ENCODE peak calls at places on chromosome 4, in seven cellular contexts. A, I, U, M, E, N and X are unnamed samples.

GRCh38 chr4:113908829-113909228 is 70.6 kb downstream of the ARSJ start:
- DNase-seq in A (no peak), U (no peak), I (no peak), N (no peak), M (no peak), E (no peak), X (no peak)

GRCh38 chr4:55256787-55257186 is 89.3 kb upstream of the SRD5A3 start:
- DNase-seq in M (no peak), A (no peak), I (no peak), E (no peak), U (peak; percentile 10), N (no peak), X (no peak)

GRCh38 chr4:42673084-42673429 is 16.2 kb upstream of the ATP8A1 start:
- DNase-seq in N (no peak), A (no peak), E (no peak), M (no peak), I (no peak), U (no peak), X (no peak)

GRCh38 chr4:41202356-41202755 is 12.0 kb downstream of the APBB2 start:
- DNase-seq in I (no peak), E (no peak), M (no peak), U (no peak), N (no peak), A (no peak), X (no peak)

GRCh38 chr4:43732829-43733426 is 715.7 kb downstream of the KCTD8 start:
- DNase-seq in U (no peak), A (no peak), M (no peak), E (peak; percentile 15), I (no peak), N (no peak), X (no peak)

GRCh38 chr4:61011051-61011450 is 189.1 kb upstream of the ADGRL3 start:
- DNase-seq in A (no peak), U (no peak), I (no peak), N (no peak), M (no peak), E (no peak), X (no peak)

GRCh38 chr4:31674313-31674947 is 954.3 kb downstream of the PCDH7 start:
- DNase-seq in U (peak; percentile 26), N (no peak), A (no peak), E (no peak), M (no peak), I (no peak), X (no peak)

GRCh38 chr4:118327554-118328241 is 25.1 kb downstream of the PRSS12 start:
- DNase-seq in U (peak; percentile 22), I (no peak), N (no peak), M (no peak), A (no peak), E (no peak), X (no peak)

GRCh38 chr4:18894928-18895327 is 873.4 kb upstream of the LCORL start:
- DNase-seq in I (no peak), E (no peak), N (no peak), A (no peak), M (no peak), U (no peak), X (no peak)

GRCh38 chr4:176185068-176185467 is 10.3 kb downstream of the SPATA4 start:
- DNase-seq in E (no peak), A (no peak), I (no peak), N (no peak), U (no peak), M (no peak), X (no peak)

GRCh38 chr4:85756938-85757337 is 282.0 kb downstream of the ARHGAP24 start:
- DNase-seq in M (no peak), I (no peak), N (peak; percentile 11), U (peak; percentile 7), E (no peak), A (no peak), X (no peak)

GRCh38 chr4:80183196-80184052 is 13.9 kb upstream of the PRDM8 start:
- DNase-seq in E (no peak), M (no peak), I (no peak), A (peak; percentile 55), N (no peak), U (peak; percentile 79), X (no peak)

GRCh38 chr4:80184053-80184790 is 13.1 kb upstream of the PRDM8 start:
- DNase-seq in N (no peak), E (peak; percentile 32), I (no peak), M (no peak), A (peak; percentile 91), U (peak; percentile 88), X (peak; percentile 72)

GRCh38 chr4:80186666-80187065 is 10.6 kb upstream of the PRDM8 start:
- DNase-seq in A (no peak), N (no peak), I (no peak), U (no peak), E (no peak), M (no peak), X (no peak)

GRCh38 chr4:80185787-80186548 is 11.3 kb upstream of the PRDM8 start:
- DNase-seq in A (no peak), N (no peak), U (no peak), E (no peak), I (no peak), M (no peak), X (no peak)

GRCh38 chr4:80184791-80185756 is 12.2 kb upstream of the PRDM8 start:
- DNase-seq in E (no peak), M (no peak), N (no peak), A (no peak), U (no peak), I (no peak), X (no peak)
- TF ChIP-seq POLR2AphosphoS5 in E (no peak), M (no peak), N (no peak), A (no peak), U (no peak), I (no peak), X (no peak)

GRCh38 chr4:99021386-99021785 is 25.9 kb downstream of the METAP1 start:
- DNase-seq in M (no peak), N (no peak), A (no peak), E (no peak), U (no peak), I (no peak), X (no peak)

GRCh38 chr4:99027304-99027703 is 31.8 kb downstream of the METAP1 start:
- DNase-seq in E (peak; percentile 34), M (no peak), I (no peak), N (no peak), U (no peak), A (no peak), X (no peak)

GRCh38 chr4:99022566-99022965 is 27.0 kb downstream of the METAP1 start:
- DNase-seq in N (no peak), M (no peak), E (no peak), A (no peak), I (no peak), U (no peak), X (no peak)

GRCh38 chr4:99025506-99025905 is 30.0 kb downstream of the METAP1 start:
- DNase-seq in A (no peak), E (no peak), M (no peak), U (no peak), I (no peak), N (no peak), X (no peak)

DNA sequence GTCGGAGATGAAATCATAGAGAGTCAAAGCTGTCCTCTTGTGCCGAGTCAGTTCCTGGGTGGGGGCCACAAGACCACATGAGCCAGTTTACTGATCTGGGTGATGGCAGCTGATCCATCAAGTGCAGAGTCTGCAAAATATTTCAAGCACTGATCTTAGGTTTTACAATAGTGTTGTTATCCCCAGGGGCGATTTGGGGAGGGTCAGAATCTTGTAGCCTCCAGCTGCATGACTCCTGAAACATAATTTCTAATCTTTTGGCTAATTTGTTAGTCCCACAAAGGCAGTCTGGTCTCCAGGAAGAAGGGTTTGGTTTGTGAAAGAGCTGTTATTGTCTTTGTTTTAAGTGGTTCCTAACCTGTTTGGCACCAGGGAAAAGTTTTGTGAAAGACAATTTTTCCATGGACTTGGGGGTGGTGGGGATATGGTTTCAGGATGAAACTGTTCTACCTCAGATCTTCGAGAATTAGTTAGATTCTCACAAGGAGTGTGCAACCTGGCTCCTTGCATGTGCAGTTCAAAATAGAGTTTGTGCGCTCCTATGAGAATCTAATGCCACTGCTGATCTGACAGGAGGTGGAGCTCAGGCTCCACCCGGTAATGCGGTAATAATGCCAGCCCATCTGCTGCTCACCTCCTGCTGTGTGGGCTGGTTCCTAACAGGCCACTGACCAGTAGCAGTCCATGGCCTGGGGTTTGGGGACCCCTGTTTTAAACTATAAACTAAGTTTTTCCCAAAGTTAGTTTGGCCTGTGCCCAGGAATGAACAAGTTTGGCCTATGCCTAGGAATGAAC is 29.2 kb downstream of the METAP1 start:
- DNase-seq in N (no peak), U (no peak), A (no peak), E (no peak), M (no peak), I (no peak), X (no peak)
- TF ChIP-seq TAF1 in N (no peak), U (no peak), A (no peak), E (no peak), M (no peak), I (no peak), X (no peak)

DNA sequence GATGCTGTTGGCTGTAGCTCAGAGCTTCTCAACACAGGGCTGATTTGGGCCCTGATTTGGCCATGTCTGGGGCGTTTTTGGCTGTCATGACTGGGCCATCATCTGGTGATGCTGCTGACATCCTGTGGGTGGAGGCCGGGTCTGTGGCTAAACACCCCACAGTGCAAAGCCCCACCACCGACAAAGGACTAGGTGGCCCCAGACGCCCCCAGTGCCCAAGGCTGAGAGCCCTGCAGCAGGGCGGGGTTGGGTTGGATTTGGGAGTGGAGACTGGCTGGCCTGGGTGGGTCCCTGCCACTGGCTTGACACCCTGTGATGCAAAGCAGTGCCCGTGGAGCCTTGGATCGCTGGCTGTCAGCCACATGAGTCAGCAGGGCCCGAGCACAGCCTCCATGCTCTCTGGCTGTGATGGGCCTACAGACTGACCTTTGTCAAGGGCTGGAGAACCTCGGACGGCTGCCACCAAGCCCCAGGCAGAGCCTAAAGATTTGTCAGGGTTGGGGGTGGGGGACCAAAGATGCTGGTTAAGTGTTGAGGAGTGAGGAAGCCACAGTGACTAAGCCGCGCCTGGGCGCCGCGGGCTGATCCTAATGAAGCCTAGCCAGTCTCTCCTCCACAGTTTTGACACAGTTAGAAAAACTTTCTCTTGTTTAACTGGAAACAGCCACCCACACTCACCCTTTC is 28.3 kb downstream of the CYTL1 start:
- DNase-seq in A (no peak), U (peak; percentile 56), E (no peak), I (no peak), N (peak; percentile 12), M (no peak), X (no peak)
- TF ChIP-seq POLR2AphosphoS5 in A (no peak), U (no peak), E (no peak), I (no peak), N (no peak), M (no peak), X (no peak)

DNA sequence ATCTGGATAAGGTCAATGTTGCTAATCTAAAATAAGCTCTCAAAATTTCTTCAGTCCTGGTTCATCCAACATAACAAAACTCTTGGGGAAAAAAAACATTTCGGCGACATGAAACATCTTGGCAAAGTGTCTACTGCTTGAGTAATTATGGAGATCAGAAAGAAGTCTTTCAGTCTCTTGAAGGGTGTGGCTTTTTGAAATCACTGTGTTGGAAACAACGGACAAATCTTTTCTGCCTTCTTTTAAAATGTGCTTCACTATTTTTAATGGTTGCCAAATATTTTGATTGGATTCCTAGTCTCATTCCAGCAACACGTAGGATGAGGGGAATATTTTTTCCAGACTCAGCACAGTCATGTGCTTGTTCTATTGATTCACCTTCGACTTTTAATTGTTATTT is 138.6 kb downstream of the KLHL8 start:
- DNase-seq in N (no peak), M (no peak), U (no peak), I (no peak), A (no peak), E (no peak), X (no peak)
- TF ChIP-seq TAF1 in N (no peak), M (no peak), U (no peak), I (no peak), A (no peak), E (no peak), X (no peak)